ENCODE peak calls at places on chromosomes 4 and X, in eight cellular contexts. X, P, H, I, N, V, U and B are unnamed samples.

GRCh38 chr4:137367608-137368007 is 164.7 kb downstream of the PCDH18 start:
- DNase-seq in U (no peak), X (peak), N (peak), I (peak), P (no peak), H (no peak), V (no peak), B (peak)

GRCh38 chr4:38230121-38230728 is 270.0 kb downstream of the PTTG2 start:
- DNase-seq in H (no peak), P (no peak), X (no peak), U (no peak), V (no peak), N (no peak), I (no peak), B (no peak)

GRCh38 chrX:28189011-28189410 is 207.8 kb upstream of the DCAF8L1 start:
- DNase-seq in P (peak), V (no peak), N (peak), H (no peak), U (peak), X (peak), I (peak), B (no peak)

GRCh38 chr4:41882622-41883347 is 52.4 kb upstream of the TMEM33 start:
- DNase-seq in N (peak), V (no peak), X (peak), H (no peak), U (no peak), I (peak), P (peak), B (no peak)

GRCh38 chr4:98745372-98745771 is 87.0 kb upstream of the TSPAN5 start:
- DNase-seq in N (peak), V (no peak), U (no peak), I (peak), H (no peak), P (no peak), X (peak), B (no peak)

GRCh38 chr4:114005569-114006442 is 26.4 kb upstream of the ARSJ start:
- DNase-seq in P (peak), U (peak), X (peak), H (no peak), I (peak), V (no peak), N (peak), B (no peak)

GRCh38 chr4:100299019-100299418 is 108.8 kb upstream of the DDIT4L start:
- DNase-seq in H (no peak), P (peak), V (no peak), N (peak), I (peak), U (peak), X (peak), B (peak)

GRCh38 chrX:136304493-136304892 is 3.7 kb downstream of the ADGRG4 start:
- DNase-seq in P (no peak), N (no peak), I (no peak), X (no peak), H (no peak), V (no peak), U (no peak), B (no peak)

GRCh38 chr4:101103381-101104142 is 243.8 kb downstream of the PPP3CA start:
- DNase-seq in N (peak), P (peak), H (no peak), X (peak), V (no peak), I (no peak), U (no peak), B (no peak)

GRCh38 chr4:15400911-15401671 is 26.7 kb upstream of the C1QTNF7 start:
- DNase-seq in P (no peak), H (no peak), I (peak), N (peak), U (no peak), V (no peak), X (peak), B (peak)

GRCh38 chrX:11381464-11381863 is 88.3 kb downstream of the AMELX start:
- DNase-seq in N (peak), U (no peak), H (no peak), P (peak), I (peak), V (no peak), X (peak), B (peak)

GRCh38 chr4:139416073-139416673 is 37.7 kb upstream of the RAB33B start:
- DNase-seq in I (peak), P (peak), U (peak), V (no peak), N (peak), H (no peak), X (peak), B (peak)

GRCh38 chrX:101485212-101486064 is at the start of gene ARMCX4:
- DNase-seq in U (no peak), V (no peak), N (peak), I (peak), X (peak), H (peak), P (peak), B (peak)

GRCh38 chr4:89158884-89159503 is 47.7 kb downstream of the TIGD2 start:
- DNase-seq in V (no peak), H (no peak), N (peak), I (peak), U (no peak), X (peak), P (peak), B (no peak)

GRCh38 chrX:88982183-88982582 is 235.2 kb downstream of the CPXCR1 start:
- DNase-seq in N (no peak), P (no peak), U (no peak), H (no peak), X (no peak), V (no peak), I (no peak), B (no peak)

GRCh38 chrX:23752740-23753435 is 9.8 kb upstream of the ACOT9 start:
- DNase-seq in I (peak), N (peak), V (no peak), P (peak), H (no peak), X (peak), U (no peak), B (peak)

GRCh38 chr4:2847297-2847871 is 3.7 kb downstream of the ADD1 start:
- DNase-seq in V (no peak), P (no peak), N (no peak), X (no peak), I (no peak), H (no peak), U (no peak), B (no peak)

GRCh38 chr4:111678466-111678865 is 466.8 kb upstream of the FAM241A start:
- DNase-seq in P (peak), N (peak), X (peak), H (no peak), V (no peak), I (peak), U (peak), B (peak)

GRCh38 chr4:151238477-151238876 is 38.5 kb upstream of the PRSS48 start:
- DNase-seq in I (peak), N (peak), X (peak), V (no peak), U (no peak), H (no peak), P (peak), B (no peak)

GRCh38 chr4:80302616-80303223 is 32.8 kb upstream of the CFAP299 start:
- DNase-seq in X (no peak), I (no peak), H (no peak), N (no peak), V (no peak), P (no peak), U (no peak), B (no peak)

GRCh38 chr4:129488427-129488826 is 392.5 kb downstream of the C4orf33 start:
- DNase-seq in P (no peak), U (no peak), X (no peak), N (no peak), H (no peak), I (no peak), V (no peak), B (no peak)

GRCh38 chr4:151031831-151032605 is 16.9 kb upstream of the LRBA start:
- DNase-seq in X (peak), N (peak), V (no peak), U (no peak), P (peak), I (peak), H (no peak), B (no peak)

GRCh38 chr4:48827622-48828021 is 3.3 kb upstream of the OCIAD1 start:
- DNase-seq in N (no peak), P (no peak), H (no peak), X (no peak), U (no peak), I (no peak), V (no peak), B (no peak)

GRCh38 chrX:19443886-19444530 is 71.3 kb downstream of the MAP3K15 start:
- DNase-seq in P (no peak), H (no peak), X (no peak), V (no peak), N (no peak), I (no peak), U (no peak), B (no peak)

GRCh38 chr4:150123073-150123472 is 44.8 kb downstream of the DCLK2 start:
- DNase-seq in H (no peak), I (no peak), N (no peak), P (no peak), U (no peak), V (no peak), X (no peak), B (no peak)

GRCh38 chr4:4260185-4260751 is 12.2 kb upstream of the TMEM128 start:
- DNase-seq in V (no peak), I (peak), X (peak), N (peak), P (peak), H (no peak), U (no peak), B (peak)

GRCh38 chrX:104335765-104336164 is 81.0 kb upstream of the ESX1 start:
- DNase-seq in N (peak), P (peak), I (peak), H (no peak), X (peak), U (peak), V (no peak), B (peak)

GRCh38 chr4:123232439-123232838 is 164.2 kb upstream of the SPRY1 start:
- DNase-seq in N (peak), U (no peak), I (peak), V (no peak), P (peak), X (peak), H (no peak), B (no peak)
- TF ChIP-seq CTCF in N (no peak), U (no peak), I (no peak), V (no peak), P (no peak), X (no peak), H (no peak), B (no peak)

DNA sequence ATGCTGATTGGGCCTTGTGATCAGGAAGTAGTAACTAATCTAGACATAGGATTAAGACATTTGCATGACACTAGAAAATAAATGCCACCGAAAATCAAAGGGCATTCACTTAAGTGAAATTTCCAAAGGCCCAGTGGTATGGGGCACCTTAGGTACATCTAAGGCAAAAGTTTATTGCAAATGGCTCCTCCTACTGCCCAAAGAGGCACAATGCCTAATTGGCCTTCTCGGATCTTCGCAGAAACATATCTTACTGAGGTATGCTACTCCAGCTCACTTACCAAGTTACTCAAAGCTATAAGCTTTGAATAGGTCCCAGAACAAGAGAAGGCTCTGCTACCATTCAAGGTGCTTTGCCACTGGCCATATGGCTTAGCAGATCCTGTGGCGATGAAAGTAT is 174.8 kb upstream of the CXCL13 start:
- DNase-seq in V (no peak), I (no peak), U (no peak), X (no peak), H (no peak), N (no peak), P (no peak), B (no peak)
- TF ChIP-seq CTCF in V (no peak), I (no peak), U (peak), X (no peak), H (no peak), N (no peak), P (no peak), B (no peak)

DNA sequence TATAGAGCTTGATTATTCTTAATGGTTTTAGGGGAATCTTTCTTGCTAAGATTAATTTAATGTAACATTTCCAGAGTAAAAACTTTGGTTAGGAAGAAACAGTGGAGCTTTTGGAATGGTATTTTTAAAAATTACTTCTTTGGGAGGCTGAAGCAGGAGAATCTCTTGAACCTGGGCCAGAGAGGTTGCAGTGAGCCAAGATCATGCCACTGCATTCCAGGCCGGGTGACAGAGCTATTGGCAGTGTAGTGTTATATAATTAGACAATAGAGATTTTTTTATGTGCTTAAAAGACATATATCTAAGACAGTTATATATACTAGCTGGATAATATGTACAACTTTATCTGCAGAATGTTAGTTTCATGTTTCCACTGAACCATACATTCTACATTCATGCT is 585.6 kb downstream of the ADGRL3 start:
- DNase-seq in H (no peak), P (no peak), V (no peak), X (no peak), I (no peak), U (no peak), N (no peak), B (no peak)
- TF ChIP-seq CTCF in H (no peak), P (no peak), V (no peak), X (no peak), I (no peak), U (no peak), N (no peak), B (no peak)

DNA sequence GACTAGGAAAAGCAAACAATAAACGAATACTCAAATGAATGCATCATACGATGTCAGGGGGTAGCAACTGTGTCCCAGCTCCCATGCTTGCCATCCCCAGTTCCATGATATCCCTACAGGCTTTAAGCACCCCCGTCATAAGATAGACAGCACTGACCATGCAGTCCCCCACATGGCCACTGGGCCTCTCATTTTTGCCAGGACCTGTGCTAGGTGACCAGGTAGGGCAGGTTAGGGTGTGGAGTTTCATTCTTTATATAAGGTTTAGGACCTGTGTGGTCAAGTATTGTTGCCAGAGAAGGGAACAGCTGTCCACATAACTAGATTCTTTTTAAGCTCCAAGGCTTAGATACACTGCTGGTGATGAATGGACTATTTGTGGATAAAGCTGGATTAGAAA is 9.7 kb downstream of the PPEF2 start:
- DNase-seq in H (no peak), U (no peak), N (no peak), P (no peak), X (no peak), I (no peak), V (no peak), B (no peak)
- TF ChIP-seq CTCF in H (peak), U (peak), N (no peak), P (no peak), X (no peak), I (peak), V (no peak), B (no peak)

GRCh38 chrX:18353931-18354368 is 538 bp downstream of the SCML2 start:
- DNase-seq in N (no peak), P (no peak), I (no peak), X (peak), H (peak), V (peak), U (no peak), B (no peak)
- TF ChIP-seq CTCF in N (no peak), P (no peak), I (no peak), X (no peak), H (peak), V (no peak), U (peak), B (no peak)

GRCh38 chr4:28730304-28730703 is 1869.7 kb downstream of the STIM2 start:
- DNase-seq in I (no peak), U (no peak), N (no peak), X (no peak), P (no peak), H (no peak), V (no peak), B (no peak)
- TF ChIP-seq CTCF in I (no peak), U (no peak), N (no peak), X (no peak), P (no peak), H (no peak), V (no peak), B (no peak)

DNA sequence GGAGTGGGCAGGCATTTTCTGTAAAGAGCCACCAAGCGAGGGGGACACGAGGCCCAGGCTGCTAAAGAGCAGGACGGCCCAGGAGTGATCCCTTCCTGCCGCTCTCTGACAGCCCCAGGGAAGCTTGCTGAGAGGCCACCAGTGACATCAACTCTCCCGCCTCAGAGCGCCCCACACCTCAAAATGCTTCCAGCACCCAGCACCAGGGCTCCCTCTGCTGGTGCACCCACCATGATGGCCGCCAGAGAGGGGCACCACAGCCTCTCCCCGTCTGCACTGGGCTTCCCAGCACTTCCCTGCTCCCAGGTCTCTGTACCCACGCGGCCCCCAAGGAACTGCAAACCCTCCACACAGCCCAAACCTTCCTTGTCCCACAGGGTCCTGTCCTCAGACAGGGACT is 40.4 kb downstream of the GAK start:
- DNase-seq in P (no peak), H (no peak), V (no peak), X (no peak), U (no peak), I (peak), N (no peak), B (no peak)
- TF ChIP-seq CTCF in P (no peak), H (peak), V (no peak), X (peak), U (peak), I (no peak), N (peak), B (peak)

GRCh38 chrX:154008521-154008920 is 11.2 kb downstream of the IRAK1 start:
- DNase-seq in V (no peak), P (no peak), H (no peak), N (no peak), I (no peak), X (no peak), U (no peak), B (no peak)
- TF ChIP-seq CTCF in V (no peak), P (no peak), H (no peak), N (no peak), I (no peak), X (no peak), U (no peak), B (no peak)